ENCODE peak calls at places on chromosomes 3 and 15, in five cellular contexts. One of them, this sample, is unnamed.

GRCh38 chr15:34223904-34224596 is 766 bp upstream of the EMC4 start:
- DNase-seq in adrenal gland: no peak
- DNase-seq in tibial artery: no peak
- DNase-seq in heart left ventricle: no peak
- DNase-seq in GM10248: peak; percentile 31
- DNase-seq in this sample: peak; percentile 63

GRCh38 chr3:148601766-148602685 is 95.7 kb upstream of the AGTR1 start:
- DNase-seq in tibial artery: no peak
- DNase-seq in heart left ventricle: no peak
- DNase-seq in adrenal gland: no peak
- DNase-seq in GM10248: no peak
- DNase-seq in this sample: no peak

GRCh38 chr15:78726870-78727551 is 84.3 kb downstream of the ADAMTS7 start:
- DNase-seq in heart left ventricle: no peak
- DNase-seq in tibial artery: no peak
- DNase-seq in GM10248: no peak
- DNase-seq in adrenal gland: peak; percentile 69
- DNase-seq in this sample: peak; percentile 93

GRCh38 chr15:79680721-79681120 is 216.1 kb downstream of the MTHFS start:
- DNase-seq in tibial artery: no peak
- DNase-seq in adrenal gland: no peak
- DNase-seq in heart left ventricle: no peak
- DNase-seq in GM10248: peak; percentile 42
- DNase-seq in this sample: no peak

GRCh38 chr3:73141531-73141930 is 80.1 kb downstream of the EBLN2 start:
- DNase-seq in adrenal gland: no peak
- DNase-seq in GM10248: no peak
- DNase-seq in tibial artery: peak; percentile 77
- DNase-seq in heart left ventricle: no peak
- DNase-seq in this sample: no peak

GRCh38 chr3:56291953-56292352 is 176.3 kb downstream of the ERC2 start:
- DNase-seq in heart left ventricle: no peak
- DNase-seq in GM10248: no peak
- DNase-seq in adrenal gland: no peak
- DNase-seq in tibial artery: no peak
- DNase-seq in this sample: no peak

GRCh38 chr15:69952210-69952555 is 145.5 kb downstream of the TLE3 start:
- DNase-seq in adrenal gland: no peak
- DNase-seq in tibial artery: no peak
- DNase-seq in heart left ventricle: no peak
- DNase-seq in GM10248: no peak
- DNase-seq in this sample: no peak

GRCh38 chr3:123787133-123787532 is 97.0 kb downstream of the MYLK start:
- DNase-seq in GM10248: no peak
- DNase-seq in heart left ventricle: no peak
- DNase-seq in tibial artery: no peak
- DNase-seq in adrenal gland: no peak
- DNase-seq in this sample: no peak

GRCh38 chr3:115845986-115846385 is 222.7 kb downstream of the GAP43 start:
- DNase-seq in heart left ventricle: no peak
- DNase-seq in adrenal gland: no peak
- DNase-seq in GM10248: no peak
- DNase-seq in tibial artery: no peak
- DNase-seq in this sample: no peak

GRCh38 chr3:170862618-170863374 is 7.2 kb downstream of the RPL22L1 start:
- DNase-seq in heart left ventricle: no peak
- DNase-seq in tibial artery: no peak
- DNase-seq in adrenal gland: no peak
- DNase-seq in GM10248: no peak
- DNase-seq in this sample: peak; percentile 20

GRCh38 chr15:29770796-29771195 is 51.5 kb downstream of the TJP1 start:
- DNase-seq in adrenal gland: no peak
- DNase-seq in GM10248: no peak
- DNase-seq in heart left ventricle: no peak
- DNase-seq in tibial artery: no peak
- DNase-seq in this sample: no peak

GRCh38 chr15:38555686-38556334 is 8.8 kb downstream of the RASGRP1 start:
- DNase-seq in tibial artery: no peak
- DNase-seq in GM10248: peak; percentile 38
- DNase-seq in heart left ventricle: no peak
- DNase-seq in adrenal gland: no peak
- DNase-seq in this sample: no peak

GRCh38 chr3:137204409-137204808 is 246.6 kb downstream of the IL20RB start:
- DNase-seq in adrenal gland: no peak
- DNase-seq in heart left ventricle: no peak
- DNase-seq in tibial artery: no peak
- DNase-seq in GM10248: no peak
- DNase-seq in this sample: no peak

GRCh38 chr3:157232146-157232545 is 72.2 kb upstream of the CCNL1 start:
- DNase-seq in adrenal gland: no peak
- DNase-seq in tibial artery: no peak
- DNase-seq in heart left ventricle: no peak
- DNase-seq in GM10248: no peak
- DNase-seq in this sample: no peak

GRCh38 chr3:128863560-128863959 is 15.9 kb upstream of the ACAD9 start:
- DNase-seq in heart left ventricle: no peak
- DNase-seq in adrenal gland: no peak
- DNase-seq in tibial artery: no peak
- DNase-seq in GM10248: peak; percentile 9
- DNase-seq in this sample: peak; percentile 53